ENCODE peak calls at places on chromosomes 1 and 21, in ten cellular contexts. F, U, A, J, Y, W, R, V, B and O are unnamed samples.

GRCh38 chr1:226063362-226064167 is 1.0 kb downstream of the H3-3A start:
- DNase-seq in F (peak), U (peak), A (peak), J (no peak), Y (peak), W (peak), R (peak), V (peak), B (peak), O (peak)

GRCh38 chr1:42420911-42421585 is 34.8 kb downstream of the ZMYND12 start:
- DNase-seq in F (no peak), U (peak), A (no peak), J (peak), Y (no peak), W (no peak), R (peak), V (no peak), B (peak), O (peak)

GRCh38 chr1:150981177-150981804 is 801 bp upstream of the ANXA9 start:
- DNase-seq in F (no peak), U (no peak), A (no peak), J (no peak), Y (no peak), W (peak), R (no peak), V (no peak), B (no peak), O (no peak)

GRCh38 chr1:47578026-47578861 is 140.4 kb downstream of the FOXD2 start:
- DNase-seq in F (no peak), U (peak), A (no peak), J (no peak), Y (no peak), W (no peak), R (no peak), V (no peak), B (no peak), O (peak)

GRCh38 chr1:219837274-219837993 is 90.9 kb downstream of the SLC30A10 start:
- DNase-seq in F (peak), U (peak), A (peak), J (peak), Y (no peak), W (peak), R (no peak), V (no peak), B (peak), O (peak)

GRCh38 chr1:208256091-208256490 is 11.9 kb upstream of the PLXNA2 start:
- DNase-seq in F (no peak), U (no peak), A (no peak), J (no peak), Y (no peak), W (no peak), R (no peak), V (no peak), B (no peak), O (peak)

GRCh38 chr1:85447000-85447943 is 17.7 kb downstream of the DDAH1 start:
- DNase-seq in F (no peak), U (no peak), A (no peak), J (peak), Y (no peak), W (no peak), R (no peak), V (no peak), B (no peak), O (no peak)

GRCh38 chr21:39037807-39038405 is 145.3 kb downstream of the PSMG1 start:
- DNase-seq in F (no peak), U (no peak), A (no peak), J (no peak), Y (no peak), W (peak), R (no peak), V (no peak), B (no peak), O (no peak)

GRCh38 chr1:211485480-211485857 is 6.5 kb downstream of the RD3 start:
- DNase-seq in F (no peak), U (no peak), A (no peak), J (no peak), Y (no peak), W (no peak), R (no peak), V (no peak), B (no peak), O (no peak)

GRCh38 chr1:85943526-85943925 is 213.0 kb downstream of the COL24A1 start:
- DNase-seq in F (no peak), U (no peak), A (no peak), J (no peak), Y (no peak), W (no peak), R (no peak), V (no peak), B (no peak), O (no peak)

GRCh38 chr1:169711469-169712308 is at the start of gene SELL:
- DNase-seq in F (peak), U (peak), A (peak), J (peak), Y (peak), W (peak), R (peak), V (peak), B (peak), O (no peak)

GRCh38 chr1:90414201-90414600 is 302.9 kb downstream of the BARHL2 start:
- DNase-seq in F (no peak), U (no peak), A (no peak), J (no peak), Y (no peak), W (no peak), R (no peak), V (no peak), B (no peak), O (no peak)

GRCh38 chr1:190809312-190809711 is 331.6 kb upstream of the BRINP3 start:
- DNase-seq in F (no peak), U (no peak), A (no peak), J (no peak), Y (no peak), W (no peak), R (no peak), V (no peak), B (no peak), O (no peak)

GRCh38 chr21:34775793-34776192 is 107.0 kb downstream of the CLIC6 start:
- DNase-seq in F (no peak), U (no peak), A (no peak), J (no peak), Y (no peak), W (peak), R (no peak), V (no peak), B (no peak), O (no peak)

GRCh38 chr1:1293258-1293617 is 13.0 kb downstream of the SCNN1D start:
- DNase-seq in F (no peak), U (no peak), A (no peak), J (no peak), Y (no peak), W (no peak), R (peak), V (no peak), B (no peak), O (no peak)

GRCh38 chr1:230068952-230069684 is 2.1 kb downstream of the GALNT2 start:
- DNase-seq in F (peak), U (peak), A (no peak), J (no peak), Y (no peak), W (peak), R (no peak), V (no peak), B (no peak), O (peak)

GRCh38 chr1:64984106-64984505 is 17.8 kb upstream of the JAK1 start:
- DNase-seq in F (no peak), U (no peak), A (no peak), J (no peak), Y (no peak), W (no peak), R (no peak), V (no peak), B (no peak), O (no peak)

GRCh38 chr1:198118136-198118535 is 38.7 kb upstream of the NEK7 start:
- DNase-seq in F (no peak), U (no peak), A (no peak), J (peak), Y (no peak), W (no peak), R (peak), V (no peak), B (peak), O (peak)

GRCh38 chr21:45854702-45855247 is 126.8 kb upstream of the COL6A1 start:
- DNase-seq in F (no peak), U (no peak), A (no peak), J (no peak), Y (no peak), W (peak), R (no peak), V (no peak), B (no peak), O (no peak)

GRCh38 chr1:1535298-1535988 is 5.0 kb downstream of the TMEM240 start:
- DNase-seq in F (no peak), U (no peak), A (no peak), J (no peak), Y (no peak), W (no peak), R (no peak), V (no peak), B (no peak), O (peak)

GRCh38 chr1:169483500-169483966 is 2.2 kb downstream of the SLC19A2 start:
- DNase-seq in F (no peak), U (no peak), A (no peak), J (peak), Y (no peak), W (no peak), R (peak), V (no peak), B (peak), O (no peak)

GRCh38 chr1:34984435-34985062 is 598 bp downstream of the TMEM35B start:
- DNase-seq in F (no peak), U (peak), A (no peak), J (no peak), Y (no peak), W (peak), R (peak), V (no peak), B (peak), O (peak)

GRCh38 chr21:44618909-44619308 is 7.0 kb downstream of the KRTAP10-8 start:
- DNase-seq in F (no peak), U (no peak), A (no peak), J (no peak), Y (peak), W (no peak), R (no peak), V (peak), B (no peak), O (no peak)

GRCh38 chr1:91349524-91349923 is 55.1 kb downstream of the HFM1 start:
- DNase-seq in F (no peak), U (no peak), A (no peak), J (no peak), Y (no peak), W (peak), R (no peak), V (no peak), B (no peak), O (no peak)

GRCh38 chr1:155776414-155776813 is 80.6 kb downstream of the GON4L start:
- DNase-seq in F (no peak), U (no peak), A (no peak), J (no peak), Y (no peak), W (peak), R (no peak), V (no peak), B (no peak), O (peak)

GRCh38 chr1:111976332-111976731 is 13.1 kb downstream of the KCND3 start:
- DNase-seq in F (no peak), U (no peak), A (no peak), J (no peak), Y (no peak), W (no peak), R (no peak), V (no peak), B (no peak), O (no peak)

GRCh38 chr1:37478890-37479254 is 4.5 kb downstream of the ZC3H12A start:
- DNase-seq in F (no peak), U (no peak), A (no peak), J (no peak), Y (no peak), W (no peak), R (no peak), V (peak), B (no peak), O (peak)
- H3K4me3 ChIP-seq in F (peak), U (no peak), A (no peak), J (peak), Y (peak), W (no peak), R (peak), V (peak), B (no peak), O (peak)

GRCh38 chr1:180151508-180151907 is 3.2 kb upstream of the QSOX1 start:
- DNase-seq in F (no peak), U (no peak), A (no peak), J (peak), Y (no peak), W (no peak), R (no peak), V (no peak), B (no peak), O (peak)
- H3K4me3 ChIP-seq in F (no peak), U (no peak), A (no peak), J (no peak), Y (no peak), W (no peak), R (no peak), V (no peak), B (no peak), O (peak)

DNA sequence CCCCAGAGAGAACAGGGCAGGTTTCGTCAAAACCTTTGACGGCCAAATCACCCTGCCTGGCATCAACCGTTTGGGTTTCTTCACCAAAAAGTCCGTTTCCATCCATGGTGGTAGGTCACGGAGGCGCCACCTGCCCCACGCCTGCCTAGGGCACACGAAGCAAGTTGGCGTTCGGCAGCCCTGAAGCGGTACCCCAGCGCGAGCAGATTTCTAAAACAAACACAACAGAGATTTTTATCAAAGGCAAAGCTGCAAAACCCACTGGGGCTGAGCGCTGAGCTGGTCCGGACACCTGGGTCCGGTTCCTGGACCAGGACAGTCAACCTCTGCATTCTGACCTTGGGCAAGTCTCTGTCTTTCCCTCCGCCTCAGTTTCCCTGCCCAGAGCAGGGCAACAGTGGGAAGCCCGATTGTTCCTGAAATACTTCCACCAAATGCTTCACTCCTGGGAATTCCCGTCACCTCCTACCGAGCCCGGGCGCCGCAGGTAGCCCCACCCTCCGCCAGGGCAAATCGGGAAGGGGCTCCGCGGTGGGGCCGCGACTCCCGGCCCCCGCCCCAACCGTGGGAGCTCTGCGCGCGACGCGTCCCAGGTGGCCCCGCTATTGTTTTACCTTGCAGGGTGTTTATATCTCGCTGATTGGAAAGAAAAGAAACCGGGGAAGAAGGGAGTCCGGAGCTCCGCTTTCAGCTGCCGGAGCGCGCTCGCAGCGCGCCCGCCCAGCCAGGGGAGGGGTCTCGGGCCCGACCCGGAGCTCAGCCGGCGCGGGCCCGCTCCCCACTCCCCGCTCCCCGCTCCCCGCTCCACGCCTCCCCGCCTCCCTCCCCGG is 571 bp downstream of the IGSF3 start:
- DNase-seq in F (no peak), U (peak), A (peak), J (no peak), Y (no peak), W (peak), R (no peak), V (no peak), B (no peak), O (peak)
- H3K4me3 ChIP-seq in F (peak), U (peak), A (peak), J (peak), Y (peak), W (peak), R (peak), V (peak), B (no peak), O (peak)

GRCh38 chr1:107883562-107883961 is 81.4 kb downstream of the VAV3 start:
- DNase-seq in F (peak), U (no peak), A (no peak), J (no peak), Y (no peak), W (no peak), R (no peak), V (no peak), B (peak), O (no peak)

DNA sequence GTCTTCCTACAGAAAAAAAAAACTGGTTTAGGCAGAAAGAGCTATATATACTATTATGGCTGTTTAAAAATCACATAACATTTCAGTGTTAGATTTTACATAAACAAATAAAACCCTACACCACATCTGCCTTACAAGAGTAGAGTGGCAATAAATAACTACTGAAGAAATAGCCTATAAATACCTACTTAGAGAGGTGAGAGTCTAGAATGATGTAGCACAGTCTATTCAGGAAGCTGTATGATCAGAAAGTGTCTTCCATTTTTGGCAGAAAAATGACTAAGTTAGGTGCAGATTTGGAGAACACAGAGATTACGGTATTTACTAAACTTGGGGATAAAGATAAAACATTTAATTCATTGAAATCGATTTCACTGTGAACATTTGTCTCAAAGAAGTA is 75.5 kb downstream of the VAV3 start:
- DNase-seq in F (no peak), U (no peak), A (no peak), J (no peak), Y (no peak), W (no peak), R (no peak), V (no peak), B (no peak), O (no peak)
- H3K4me3 ChIP-seq in F (no peak), U (no peak), A (no peak), J (no peak), Y (no peak), W (no peak), R (no peak), V (no peak), B (no peak), O (no peak)

GRCh38 chr1:233268389-233269022 is 27.0 kb downstream of the PCNX2 start:
- DNase-seq in F (no peak), U (no peak), A (no peak), J (no peak), Y (no peak), W (no peak), R (no peak), V (no peak), B (no peak), O (no peak)
- H3K4me3 ChIP-seq in F (no peak), U (no peak), A (no peak), J (no peak), Y (no peak), W (no peak), R (no peak), V (no peak), B (no peak), O (no peak)

DNA sequence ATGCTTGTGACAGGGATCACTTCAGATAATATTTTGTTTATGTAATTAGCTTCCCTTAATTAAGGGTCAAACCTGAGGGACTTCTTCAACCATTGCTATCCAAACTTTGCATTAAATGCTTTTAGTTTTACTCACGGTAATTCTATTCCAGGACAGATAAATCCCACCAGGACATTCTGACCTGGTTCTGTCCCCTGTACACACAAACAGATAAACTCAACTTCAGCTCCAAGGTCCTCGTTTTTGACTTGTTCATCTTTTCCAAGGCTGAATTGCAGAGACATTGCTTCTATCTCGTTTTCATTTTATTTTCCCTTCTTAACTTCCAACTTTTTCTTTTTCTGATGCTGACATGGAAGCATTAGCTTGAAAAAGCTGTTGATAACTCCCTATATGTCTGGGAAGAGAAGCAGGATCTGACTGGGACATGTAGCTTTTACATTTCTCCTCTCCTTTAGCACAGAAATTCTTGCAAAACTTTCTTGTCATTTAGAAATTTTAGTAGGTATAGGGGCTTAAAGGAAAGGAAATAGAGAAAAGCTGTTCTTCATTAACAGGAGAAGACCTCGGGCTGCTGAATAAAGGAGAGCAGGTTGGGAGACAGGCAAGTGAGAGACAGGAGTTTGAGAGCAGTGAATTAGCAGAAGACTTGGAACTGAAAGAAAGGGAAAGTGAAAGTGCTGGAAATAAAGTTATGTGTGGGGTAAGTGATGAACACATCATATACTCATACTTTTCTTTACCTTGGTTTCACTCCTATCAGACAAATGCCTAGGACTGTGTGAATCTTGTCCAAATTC is 231.7 kb upstream of the B3GALT2 start:
- DNase-seq in F (peak), U (no peak), A (no peak), J (no peak), Y (no peak), W (no peak), R (no peak), V (no peak), B (peak), O (no peak)
- H3K4me3 ChIP-seq in F (no peak), U (peak), A (no peak), J (peak), Y (peak), W (no peak), R (peak), V (peak), B (no peak), O (peak)